ENCODE peak calls at places on chromosomes 3 and 15, in four cellular contexts. D is endothelial cell; R is activated effector memory CD4-positive, alpha-beta T cell treated with Interleukin-2 at 50 U/mL for 16 hours; Y is HTR-8/SVneo. W is an unnamed sample.

GRCh38 chr3:48637305-48637704 is 2.0 kb upstream of the SLC26A6 start:
- DNase-seq in D (no peak), R (no peak), Y (no peak), W (no peak)

GRCh38 chr3:186512570-186513302 is 31.4 kb downstream of the CRYGS start:
- DNase-seq in D (no peak), R (no peak), Y (no peak), W (no peak)

GRCh38 chr3:46995901-46996562 is 16.6 kb downstream of the NBEAL2 start:
- DNase-seq in D (no peak), R (no peak), Y (no peak), W (no peak)

GRCh38 chr15:67156834-67157233 is 91.4 kb downstream of the SMAD3 start:
- DNase-seq in D (no peak), R (no peak), Y (no peak), W (no peak)

GRCh38 chr15:26235864-26236263 is 372.7 kb upstream of the ATP10A start:
- DNase-seq in D (no peak), R (no peak), Y (no peak), W (no peak)

GRCh38 chr3:76310059-76310458 is 524.7 kb upstream of the ZNF717 start:
- DNase-seq in D (no peak), R (no peak), Y (no peak), W (no peak)

GRCh38 chr15:40593130-40593529 is 919 bp upstream of the KNL1 start:
- DNase-seq in D (no peak), R (no peak), Y (no peak), W (no peak)

GRCh38 chr15:76057332-76058000 is 2.3 kb upstream of the TMEM266 start:
- DNase-seq in D (peak; percentile 40), R (no peak), Y (peak; percentile 35), W (no peak)

GRCh38 chr15:47870956-47871625 is 153.8 kb downstream of the SEMA6D start:
- DNase-seq in D (no peak), R (no peak), Y (peak; percentile 24), W (no peak)

GRCh38 chr3:127410137-127410488 is 122.3 kb upstream of the PRR20G start:
- DNase-seq in D (no peak), R (no peak), Y (no peak), W (peak; percentile 2)

GRCh38 chr15:91553455-91553854 is 300.1 kb upstream of the SLCO3A1 start:
- DNase-seq in D (no peak), R (no peak), Y (no peak), W (no peak)

GRCh38 chr3:29381595-29381994 is 100.7 kb downstream of the RBMS3 start:
- DNase-seq in D (no peak), R (no peak), Y (no peak), W (no peak)

GRCh38 chr15:80105193-80105984 is 45.9 kb downstream of the ZFAND6 start:
- DNase-seq in D (no peak), R (no peak), Y (peak; percentile 7), W (no peak)

GRCh38 chr3:43919067-43919466 is 228.3 kb downstream of the ABHD5 start:
- DNase-seq in D (no peak), R (no peak), Y (no peak), W (no peak)

W was measured in activated T-helper 2 cell treated with anti-CD3 and anti-CD28 coated beads, Interferon-gamma antibody, Interleukin-2, Interleukin-4, amounts not matched to agents 10 μg/mL and 5 μg/mL and 100 μg/mL, durations not matched to agents 14 hours and 24 hours and 36 hours.